ENCODE peak calls at places on chromosome 16, in ten cellular contexts. A is cardiac fibroblast; W is skeletal muscle cell; S is NCI-H2029 treated with DMSO at 0.1 percent for 48 hours; F is midbrain; Z is GDM1; N is adipocyte; R is CD8-positive, alpha-beta memory T cell; C is HuH-7.5; V is mesothelial cell of epicardium. Q is an unnamed sample.

GRCh38 chr16:68784721-68785120 is 47.6 kb downstream of the CDH1 start:
- DNase-seq in F (no peak), A (no peak), Z (no peak), R (no peak), V (no peak), W (no peak), S (no peak), C (no peak), N (no peak), Q (no peak)

GRCh38 chr16:47523342-47524006 is 62.3 kb downstream of the PHKB start:
- DNase-seq in R (no peak), W (no peak), F (peak), S (no peak), Z (no peak), A (no peak), V (no peak), N (no peak), C (no peak), Q (no peak)

GRCh38 chr16:58458634-58459343 is 41.2 kb upstream of the NDRG4 start:
- DNase-seq in S (no peak), A (no peak), Z (no peak), C (no peak), W (no peak), V (no peak), R (no peak), F (no peak), N (no peak), Q (no peak)

GRCh38 chr16:58020628-58021521 is 4.7 kb upstream of the MMP15 start:
- DNase-seq in S (no peak), V (no peak), N (peak), W (no peak), R (peak), F (peak), C (no peak), Z (no peak), A (peak), Q (peak)

GRCh38 chr16:11236855-11237254 is 19.1 kb downstream of the SOCS1 start:
- DNase-seq in A (no peak), V (no peak), R (no peak), W (no peak), C (no peak), F (no peak), Z (no peak), S (no peak), N (peak), Q (no peak)

GRCh38 chr16:30951785-30952184 is 2.9 kb downstream of the ORAI3 start:
- DNase-seq in C (no peak), S (no peak), F (no peak), A (peak), Z (no peak), V (no peak), W (no peak), N (peak), R (no peak), Q (no peak)

GRCh38 chr16:81928975-81929374 is 82.3 kb downstream of the SDR42E1 start:
- DNase-seq in W (no peak), Z (no peak), R (no peak), S (no peak), N (no peak), A (no peak), C (no peak), V (no peak), F (no peak), Q (no peak)

GRCh38 chr16:27852681-27853080 is 210.8 kb downstream of the GSG1L start:
- DNase-seq in R (no peak), Z (no peak), W (no peak), N (no peak), F (no peak), V (no peak), S (no peak), A (no peak), C (no peak), Q (no peak)

GRCh38 chr16:73228649-73229048 is 180.7 kb upstream of the ZFHX3 start:
- DNase-seq in N (peak), V (no peak), R (no peak), Z (no peak), C (no peak), F (no peak), A (peak), W (peak), S (no peak), Q (no peak)

GRCh38 chr16:81604960-81605383 is 160.4 kb downstream of the CMIP start:
- DNase-seq in C (no peak), V (no peak), S (no peak), F (no peak), Z (no peak), N (peak), A (peak), W (no peak), R (no peak), Q (no peak)

GRCh38 chr16:50696575-50697420 is 3.4 kb downstream of the NOD2 start:
- DNase-seq in R (peak), F (no peak), W (no peak), A (peak), Z (no peak), S (peak), C (peak), N (no peak), V (no peak), Q (no peak)

GRCh38 chr16:2438121-2438520 is 8.9 kb downstream of the CCNF start:
- DNase-seq in S (no peak), V (no peak), Z (no peak), A (no peak), W (no peak), R (no peak), N (no peak), C (no peak), F (peak), Q (no peak)

GRCh38 chr16:27646811-27647210 is 96.9 kb downstream of the KATNIP start:
- DNase-seq in A (peak), W (peak), C (no peak), Z (peak), R (no peak), F (no peak), V (no peak), S (no peak), N (no peak), Q (no peak)

GRCh38 chr16:15031596-15031995 is 24.3 kb downstream of the NTAN1 start:
- DNase-seq in V (no peak), S (no peak), A (no peak), R (no peak), F (no peak), W (no peak), Z (no peak), C (no peak), N (no peak), Q (no peak)

GRCh38 chr16:79845006-79845733 is 244.6 kb upstream of the MAF start:
- DNase-seq in Z (no peak), V (no peak), S (no peak), W (no peak), C (no peak), A (no peak), R (no peak), F (no peak), N (no peak), Q (no peak)

GRCh38 chr16:27195941-27196595 is 7.3 kb upstream of the KDM8 start:
- DNase-seq in Z (no peak), F (no peak), C (no peak), V (no peak), S (no peak), A (no peak), N (no peak), W (no peak), R (no peak), Q (peak)

GRCh38 chr16:66387817-66388332 is 21.4 kb downstream of the CDH5 start:
- DNase-seq in F (no peak), V (no peak), R (no peak), A (no peak), Z (no peak), N (no peak), S (no peak), W (no peak), C (no peak), Q (no peak)

GRCh38 chr16:81265658-81266451 is 27.4 kb downstream of the BCO1 start:
- DNase-seq in N (peak), Z (no peak), V (no peak), W (no peak), C (no peak), A (no peak), F (peak), R (no peak), S (no peak), Q (no peak)

GRCh38 chr16:73531021-73531420 is 483.1 kb upstream of the ZFHX3 start:
- DNase-seq in S (no peak), V (no peak), W (no peak), A (no peak), Z (no peak), N (no peak), F (no peak), R (no peak), C (no peak), Q (no peak)

GRCh38 chr16:56451753-56452689 is 667 bp downstream of the OGFOD1 start:
- DNase-seq in V (peak), A (peak), W (peak), F (no peak), N (peak), S (no peak), R (no peak), Z (no peak), C (no peak), Q (no peak)

GRCh38 chr16:84559311-84559932 is 55.0 kb upstream of the MEAK7 start:
- DNase-seq in R (no peak), S (peak), V (no peak), W (no peak), A (no peak), Z (no peak), F (no peak), C (no peak), N (no peak), Q (no peak)

Q was measured in CD4-positive, alpha-beta T cell.